ENCODE peak calls at places on chromosomes 16 and 17, in seven cellular contexts. One of them, this sample, is unnamed.

GRCh38 chr16:85709766-85710423 is 21.1 kb upstream of the GINS2 start:
- DNase-seq in heart left ventricle: no peak
- DNase-seq in Caco-2: no peak
- DNase-seq in GM12865: no peak
- DNase-seq in heart right ventricle: no peak
- DNase-seq in cardiac fibroblast: no peak
- DNase-seq in mesothelial cell of epicardium: no peak
- DNase-seq in this sample: no peak

GRCh38 chr17:82502207-82502606 is 17.3 kb upstream of the FOXK2 start:
- DNase-seq in heart left ventricle: no peak
- DNase-seq in Caco-2: no peak
- DNase-seq in heart right ventricle: no peak
- DNase-seq in mesothelial cell of epicardium: no peak
- DNase-seq in GM12865: no peak
- DNase-seq in cardiac fibroblast: peak
- DNase-seq in this sample: no peak

GRCh38 chr17:47983492-47984223 is 12.7 kb downstream of the CDK5RAP3 start:
- DNase-seq in GM12865: no peak
- DNase-seq in heart right ventricle: no peak
- DNase-seq in Caco-2: no peak
- DNase-seq in heart left ventricle: peak
- DNase-seq in cardiac fibroblast: peak
- DNase-seq in mesothelial cell of epicardium: no peak
- DNase-seq in this sample: no peak

GRCh38 chr16:86595983-86596605 is 17.7 kb downstream of the FOXL1 start:
- DNase-seq in mesothelial cell of epicardium: no peak
- DNase-seq in heart right ventricle: no peak
- DNase-seq in Caco-2: no peak
- DNase-seq in cardiac fibroblast: no peak
- DNase-seq in GM12865: no peak
- DNase-seq in heart left ventricle: no peak
- DNase-seq in this sample: no peak

GRCh38 chr17:57375770-57376181 is 119.5 kb downstream of the MSI2 start:
- DNase-seq in cardiac fibroblast: no peak
- DNase-seq in GM12865: no peak
- DNase-seq in heart left ventricle: no peak
- DNase-seq in heart right ventricle: no peak
- DNase-seq in mesothelial cell of epicardium: no peak
- DNase-seq in Caco-2: peak
- DNase-seq in this sample: no peak

GRCh38 chr17:38604479-38605229 is 1.1 kb downstream of the SRCIN1 start:
- DNase-seq in mesothelial cell of epicardium: no peak
- DNase-seq in Caco-2: peak
- DNase-seq in GM12865: peak
- DNase-seq in cardiac fibroblast: no peak
- DNase-seq in heart right ventricle: no peak
- DNase-seq in heart left ventricle: no peak
- DNase-seq in this sample: peak

GRCh38 chr16:2243031-2243528 is 6.8 kb downstream of the DNASE1L2 start:
- DNase-seq in Caco-2: no peak
- DNase-seq in heart right ventricle: no peak
- DNase-seq in GM12865: no peak
- DNase-seq in heart left ventricle: no peak
- DNase-seq in cardiac fibroblast: no peak
- DNase-seq in mesothelial cell of epicardium: no peak
- DNase-seq in this sample: no peak

GRCh38 chr16:4556112-4556511 is at the start of gene C16orf96:
- DNase-seq in mesothelial cell of epicardium: no peak
- DNase-seq in cardiac fibroblast: no peak
- DNase-seq in GM12865: no peak
- DNase-seq in heart left ventricle: no peak
- DNase-seq in Caco-2: no peak
- DNase-seq in heart right ventricle: no peak
- DNase-seq in this sample: no peak

GRCh38 chr17:19242323-19242722 is 5.2 kb downstream of the EPN2 start:
- DNase-seq in mesothelial cell of epicardium: no peak
- DNase-seq in Caco-2: peak
- DNase-seq in heart right ventricle: no peak
- DNase-seq in GM12865: no peak
- DNase-seq in heart left ventricle: no peak
- DNase-seq in cardiac fibroblast: no peak
- DNase-seq in this sample: no peak

GRCh38 chr17:52947418-52947817 is 788.9 kb upstream of the CA10 start:
- DNase-seq in GM12865: no peak
- DNase-seq in cardiac fibroblast: no peak
- DNase-seq in heart right ventricle: no peak
- DNase-seq in Caco-2: no peak
- DNase-seq in heart left ventricle: no peak
- DNase-seq in mesothelial cell of epicardium: no peak
- DNase-seq in this sample: no peak

DNA sequence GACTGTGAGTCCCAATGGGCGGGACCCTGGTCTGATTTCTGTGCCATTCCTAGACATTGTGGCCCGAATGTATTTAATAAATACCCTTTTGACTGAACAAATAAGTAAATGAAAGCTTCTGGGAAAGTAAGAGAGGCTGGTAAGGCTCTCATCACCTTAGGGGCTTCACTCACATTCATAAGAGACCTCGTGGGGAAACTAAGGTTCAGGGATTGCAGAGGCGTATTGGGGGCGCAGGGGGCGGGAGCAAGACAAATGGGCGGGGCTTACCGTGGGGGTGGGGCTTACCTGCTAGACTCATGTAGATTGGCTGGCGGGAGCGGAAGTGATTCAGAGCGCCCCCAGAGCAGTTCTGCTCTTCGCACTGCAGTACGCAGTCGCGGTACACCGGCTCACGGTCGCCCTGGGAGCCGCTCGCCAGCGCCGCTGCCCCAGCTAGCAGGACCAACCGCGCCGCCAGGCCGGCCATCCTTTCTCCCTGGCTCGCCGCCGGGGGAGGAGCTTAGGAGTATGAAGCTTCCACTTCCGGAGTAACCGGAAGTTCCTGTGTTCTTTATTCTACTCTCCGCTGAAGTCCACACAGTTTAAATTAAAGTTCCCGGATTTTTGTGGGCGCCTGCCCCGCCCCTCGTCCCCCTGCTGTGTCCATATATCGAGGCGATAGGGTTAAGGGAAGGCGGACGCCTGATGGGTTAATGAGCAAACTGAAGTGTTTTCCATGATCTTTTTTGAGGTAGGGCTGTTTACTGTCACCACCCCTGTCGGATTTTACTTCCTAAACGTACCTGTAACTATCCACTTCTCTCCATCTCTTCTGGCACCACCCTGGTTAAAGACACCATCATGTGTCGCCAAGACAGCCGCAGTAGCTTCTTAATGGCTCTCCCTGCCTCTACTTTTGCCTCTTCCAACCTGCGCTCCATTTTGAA is at the start of gene PGAP3:
- DNase-seq in cardiac fibroblast: peak
- DNase-seq in GM12865: peak
- DNase-seq in Caco-2: peak
- DNase-seq in heart left ventricle: peak
- DNase-seq in heart right ventricle: peak
- DNase-seq in mesothelial cell of epicardium: peak
- DNase-seq in this sample: peak
- TF ChIP-seq CTCF in cardiac fibroblast: no peak
- TF ChIP-seq CTCF in GM12865: no peak
- TF ChIP-seq CTCF in Caco-2: no peak
- TF ChIP-seq CTCF in heart left ventricle: no peak
- TF ChIP-seq CTCF in heart right ventricle: no peak
- TF ChIP-seq CTCF in mesothelial cell of epicardium: no peak
- TF ChIP-seq CTCF in this sample: no peak

GRCh38 chr16:81900014-81900413 is 111.3 kb downstream of the SDR42E1 start:
- DNase-seq in heart left ventricle: no peak
- DNase-seq in Caco-2: no peak
- DNase-seq in mesothelial cell of epicardium: no peak
- DNase-seq in cardiac fibroblast: no peak
- DNase-seq in GM12865: no peak
- DNase-seq in heart right ventricle: no peak
- DNase-seq in this sample: no peak
- TF ChIP-seq CTCF in heart left ventricle: no peak
- TF ChIP-seq CTCF in Caco-2: no peak
- TF ChIP-seq CTCF in mesothelial cell of epicardium: no peak
- TF ChIP-seq CTCF in cardiac fibroblast: peak
- TF ChIP-seq CTCF in GM12865: no peak
- TF ChIP-seq CTCF in heart right ventricle: no peak
- TF ChIP-seq CTCF in this sample: no peak

DNA sequence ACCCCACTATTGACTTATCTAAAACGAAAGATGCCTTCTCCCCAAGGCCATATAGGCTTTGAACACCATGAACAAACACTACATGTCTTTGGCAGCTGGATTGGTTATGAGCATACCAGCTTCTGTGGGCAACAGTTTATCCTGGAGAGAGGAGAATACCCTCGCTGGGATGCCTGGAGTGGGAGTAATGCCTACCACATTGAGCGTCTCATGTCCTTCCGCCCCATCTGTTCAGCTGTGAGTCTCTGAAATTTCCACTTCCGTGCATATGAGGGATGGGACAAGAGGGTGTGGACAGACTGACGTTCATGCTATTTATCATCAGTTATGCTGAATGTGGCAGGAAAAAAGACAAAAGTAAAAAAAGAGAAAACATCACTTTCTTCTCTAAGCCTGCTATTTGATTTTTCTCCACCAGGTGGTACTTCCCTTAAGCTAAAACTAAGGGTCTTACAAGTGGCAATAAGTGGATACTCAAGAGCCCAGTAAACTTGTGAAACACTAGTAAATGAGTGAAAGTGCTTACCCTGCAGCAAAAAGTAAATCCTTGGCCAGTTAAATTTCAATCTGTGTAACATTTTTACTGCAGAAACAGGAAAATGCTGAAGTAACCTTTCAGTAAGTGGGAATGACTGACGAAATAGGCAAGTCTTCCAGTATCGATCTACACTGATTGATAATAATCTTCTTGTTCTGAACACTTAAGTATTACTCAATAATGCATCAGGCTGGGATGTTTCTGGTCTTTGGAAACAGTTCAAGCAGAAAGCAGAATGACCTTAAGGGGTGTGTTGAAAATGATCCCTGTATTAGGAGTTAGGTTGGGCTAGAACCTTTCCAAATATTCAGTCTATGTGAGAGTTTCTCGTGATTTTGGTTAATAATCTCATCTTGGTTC is 5.6 kb downstream of the CRYBA1 start:
- DNase-seq in heart left ventricle: no peak
- DNase-seq in heart right ventricle: no peak
- DNase-seq in Caco-2: peak
- DNase-seq in GM12865: peak
- DNase-seq in cardiac fibroblast: peak
- DNase-seq in mesothelial cell of epicardium: no peak
- DNase-seq in this sample: peak
- TF ChIP-seq CTCF in heart left ventricle: peak
- TF ChIP-seq CTCF in heart right ventricle: no peak
- TF ChIP-seq CTCF in Caco-2: peak
- TF ChIP-seq CTCF in GM12865: peak
- TF ChIP-seq CTCF in cardiac fibroblast: peak
- TF ChIP-seq CTCF in mesothelial cell of epicardium: peak
- TF ChIP-seq CTCF in this sample: no peak

GRCh38 chr17:4405038-4405669 is 28.6 kb upstream of the SPNS3 start:
- DNase-seq in GM12865: peak
- DNase-seq in Caco-2: no peak
- DNase-seq in heart right ventricle: no peak
- DNase-seq in mesothelial cell of epicardium: no peak
- DNase-seq in heart left ventricle: no peak
- DNase-seq in cardiac fibroblast: no peak
- DNase-seq in this sample: no peak
- TF ChIP-seq CTCF in GM12865: no peak
- TF ChIP-seq CTCF in Caco-2: no peak
- TF ChIP-seq CTCF in heart right ventricle: no peak
- TF ChIP-seq CTCF in mesothelial cell of epicardium: no peak
- TF ChIP-seq CTCF in heart left ventricle: no peak
- TF ChIP-seq CTCF in cardiac fibroblast: no peak
- TF ChIP-seq CTCF in this sample: no peak

GRCh38 chr17:70104688-70105087 is 29.7 kb downstream of the KCNJ16 start:
- DNase-seq in heart right ventricle: no peak
- DNase-seq in cardiac fibroblast: no peak
- DNase-seq in heart left ventricle: no peak
- DNase-seq in Caco-2: no peak
- DNase-seq in GM12865: no peak
- DNase-seq in mesothelial cell of epicardium: no peak
- DNase-seq in this sample: no peak
- TF ChIP-seq CTCF in heart right ventricle: no peak
- TF ChIP-seq CTCF in cardiac fibroblast: no peak
- TF ChIP-seq CTCF in heart left ventricle: no peak
- TF ChIP-seq CTCF in Caco-2: no peak
- TF ChIP-seq CTCF in GM12865: no peak
- TF ChIP-seq CTCF in mesothelial cell of epicardium: no peak
- TF ChIP-seq CTCF in this sample: no peak

GRCh38 chr16:31016018-31016417 is 5.6 kb upstream of the STX1B start:
- DNase-seq in Caco-2: peak
- DNase-seq in heart right ventricle: no peak
- DNase-seq in heart left ventricle: no peak
- DNase-seq in GM12865: no peak
- DNase-seq in mesothelial cell of epicardium: no peak
- DNase-seq in cardiac fibroblast: no peak
- DNase-seq in this sample: no peak
- TF ChIP-seq CTCF in Caco-2: no peak
- TF ChIP-seq CTCF in heart right ventricle: no peak
- TF ChIP-seq CTCF in heart left ventricle: no peak
- TF ChIP-seq CTCF in GM12865: no peak
- TF ChIP-seq CTCF in mesothelial cell of epicardium: no peak
- TF ChIP-seq CTCF in cardiac fibroblast: no peak
- TF ChIP-seq CTCF in this sample: no peak

DNA sequence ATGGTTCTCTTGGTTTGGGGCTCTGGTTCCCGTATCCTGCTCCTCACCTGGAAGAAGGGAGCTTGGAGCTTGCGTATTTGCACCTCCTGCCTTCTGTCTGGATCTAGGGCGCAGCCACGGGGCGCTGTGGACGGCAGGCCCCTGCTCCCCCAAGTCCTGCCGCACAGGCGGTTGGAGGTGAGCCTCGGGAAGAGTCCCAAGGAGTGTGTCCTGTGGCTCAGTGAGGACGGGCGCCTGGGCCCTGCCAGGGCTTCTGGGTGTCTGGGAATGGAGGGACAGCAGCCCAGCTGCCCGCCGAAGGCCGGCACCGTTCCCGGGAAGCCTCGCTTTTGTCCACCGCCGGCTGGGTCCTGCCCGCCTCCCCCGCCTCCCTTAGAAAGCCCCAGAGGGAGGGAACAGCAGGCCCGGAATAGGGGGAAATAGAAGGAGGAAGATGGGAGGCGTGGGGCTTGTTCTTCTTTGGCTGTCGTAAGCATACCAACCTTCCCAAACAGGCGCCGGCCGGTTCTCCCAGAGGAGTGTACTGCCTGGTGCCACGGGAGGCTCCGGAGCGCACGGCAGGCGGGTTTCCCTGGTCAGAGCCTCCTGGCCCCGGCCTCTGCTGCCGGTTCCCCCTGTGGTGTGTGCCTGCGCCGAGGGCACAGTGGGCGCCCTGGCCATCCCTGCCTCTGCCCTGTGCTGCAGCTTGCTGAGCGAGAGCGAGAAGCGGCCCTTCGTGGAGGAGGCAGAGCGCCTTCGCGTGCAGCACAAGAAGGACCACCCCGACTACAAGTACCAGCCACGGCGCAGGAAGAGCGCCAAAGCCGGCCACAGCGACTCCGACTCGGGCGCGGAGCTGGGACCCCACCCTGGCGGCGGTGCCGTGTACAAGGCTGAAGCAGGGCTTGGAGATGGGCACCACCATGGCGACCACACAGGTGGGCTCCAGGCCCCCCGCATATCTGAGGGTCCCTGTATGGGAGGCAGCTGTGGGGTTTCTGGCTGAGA is 1.8 kb downstream of the SOX8 start:
- DNase-seq in heart left ventricle: no peak
- DNase-seq in mesothelial cell of epicardium: no peak
- DNase-seq in Caco-2: no peak
- DNase-seq in heart right ventricle: no peak
- DNase-seq in cardiac fibroblast: peak
- DNase-seq in GM12865: no peak
- DNase-seq in this sample: no peak
- TF ChIP-seq CTCF in heart left ventricle: no peak
- TF ChIP-seq CTCF in mesothelial cell of epicardium: no peak
- TF ChIP-seq CTCF in Caco-2: no peak
- TF ChIP-seq CTCF in heart right ventricle: no peak
- TF ChIP-seq CTCF in cardiac fibroblast: no peak
- TF ChIP-seq CTCF in GM12865: no peak
- TF ChIP-seq CTCF in this sample: no peak